ENCODE peak calls at places on chromosomes 5 and 9, in five cellular contexts. X, J, P, I and G are unnamed samples.

GRCh38 chr5:173885481-173886010 is 2.6 kb upstream of the CPEB4 start:
- DNase-seq in X (no peak), J (peak; percentile 55), P (no peak), I (no peak), G (no peak)

GRCh38 chr5:65693121-65693520 is 28.8 kb downstream of the SGTB start:
- DNase-seq in X (no peak), J (no peak), P (no peak), I (no peak), G (no peak)

GRCh38 chr5:171840066-171840465 is 54.4 kb downstream of the SMIM23 start:
- DNase-seq in X (no peak), J (peak; percentile 50), P (no peak), I (no peak), G (no peak)

GRCh38 chr9:69171517-69171916 is 2.6 kb upstream of the TJP2 start:
- DNase-seq in X (no peak), J (no peak), P (no peak), I (no peak), G (no peak)

GRCh38 chr9:97853844-97854695 is 1.0 kb downstream of the FOXE1 start:
- DNase-seq in X (no peak), J (peak; percentile 70), P (peak; percentile 56), I (peak; percentile 61), G (peak; percentile 36)

GRCh38 chr9:4421847-4422246 is 68.4 kb upstream of the SLC1A1 start:
- DNase-seq in X (no peak), J (no peak), P (no peak), I (no peak), G (no peak)

GRCh38 chr5:174413520-174414314 is 310.7 kb upstream of the MSX2 start:
- DNase-seq in X (no peak), J (peak; percentile 17), P (peak; percentile 47), I (no peak), G (no peak)

GRCh38 chr5:134545070-134545868 is 19.8 kb downstream of the JADE2 start:
- DNase-seq in X (no peak), J (no peak), P (no peak), I (no peak), G (peak; percentile 90)

GRCh38 chr9:89770779-89771178 is 166.0 kb downstream of the GADD45G start:
- DNase-seq in X (no peak), J (no peak), P (no peak), I (no peak), G (no peak)

GRCh38 chr9:77432053-77432452 is 216.1 kb downstream of the GNA14 start:
- DNase-seq in X (no peak), J (no peak), P (no peak), I (no peak), G (no peak)